ENCODE peak calls at places on chromosomes 6 and 20, in ten cellular contexts. One of them, this sample, is unnamed.

GRCh38 chr6:27948237-27948636 is 8.8 kb upstream of the OR2B6 start:
- DNase-seq in lower lobe of right lung: no peak
- DNase-seq in colonic mucosa: no peak
- DNase-seq in pancreas: no peak
- DNase-seq in esophagus squamous epithelium: no peak
- DNase-seq in upper lobe of right lung: no peak
- DNase-seq in H9: no peak
- DNase-seq in IMR-90: no peak
- DNase-seq in brain microvascular endothelial cell: no peak
- DNase-seq in testis: no peak
- DNase-seq in this sample: no peak

GRCh38 chr6:138001750-138002349 is 105.4 kb downstream of the PERP start:
- DNase-seq in upper lobe of right lung: no peak
- DNase-seq in IMR-90: peak; percentile 53
- DNase-seq in H9: no peak
- DNase-seq in testis: peak; percentile 81
- DNase-seq in esophagus squamous epithelium: no peak
- DNase-seq in colonic mucosa: peak; percentile 78
- DNase-seq in pancreas: peak; percentile 48
- DNase-seq in brain microvascular endothelial cell: peak; percentile 58
- DNase-seq in lower lobe of right lung: no peak
- DNase-seq in this sample: peak; percentile 37

GRCh38 chr20:63854766-63855362 is 6.4 kb upstream of the ABHD16B start:
- DNase-seq in IMR-90: no peak
- DNase-seq in brain microvascular endothelial cell: no peak
- DNase-seq in colonic mucosa: no peak
- DNase-seq in pancreas: no peak
- DNase-seq in upper lobe of right lung: no peak
- DNase-seq in esophagus squamous epithelium: no peak
- DNase-seq in H9: no peak
- DNase-seq in testis: no peak
- DNase-seq in lower lobe of right lung: no peak
- DNase-seq in this sample: no peak

GRCh38 chr6:149233056-149233715 is 84.3 kb upstream of the TAB2 start:
- DNase-seq in testis: no peak
- DNase-seq in H9: no peak
- DNase-seq in esophagus squamous epithelium: no peak
- DNase-seq in colonic mucosa: no peak
- DNase-seq in pancreas: no peak
- DNase-seq in upper lobe of right lung: no peak
- DNase-seq in lower lobe of right lung: no peak
- DNase-seq in IMR-90: peak; percentile 93
- DNase-seq in brain microvascular endothelial cell: peak; percentile 86
- DNase-seq in this sample: peak; percentile 94

GRCh38 chr20:38727602-38728236 is 3.4 kb downstream of the SLC32A1 start:
- DNase-seq in upper lobe of right lung: no peak
- DNase-seq in brain microvascular endothelial cell: no peak
- DNase-seq in esophagus squamous epithelium: no peak
- DNase-seq in pancreas: no peak
- DNase-seq in lower lobe of right lung: no peak
- DNase-seq in testis: no peak
- DNase-seq in IMR-90: no peak
- DNase-seq in colonic mucosa: no peak
- DNase-seq in H9: no peak
- DNase-seq in this sample: no peak

GRCh38 chr6:107488875-107489635 is 862 bp upstream of the SOBP start:
- DNase-seq in H9: peak; percentile 76
- DNase-seq in colonic mucosa: peak; percentile 33
- DNase-seq in testis: peak; percentile 65
- DNase-seq in upper lobe of right lung: peak; percentile 69
- DNase-seq in esophagus squamous epithelium: no peak
- DNase-seq in IMR-90: peak; percentile 20
- DNase-seq in brain microvascular endothelial cell: no peak
- DNase-seq in pancreas: peak; percentile 28
- DNase-seq in lower lobe of right lung: peak; percentile 48
- DNase-seq in this sample: peak; percentile 28

GRCh38 chr6:156791261-156791850 is 14.2 kb downstream of the ARID1B start:
- DNase-seq in esophagus squamous epithelium: no peak
- DNase-seq in upper lobe of right lung: no peak
- DNase-seq in IMR-90: peak; percentile 52
- DNase-seq in brain microvascular endothelial cell: peak; percentile 39
- DNase-seq in H9: no peak
- DNase-seq in pancreas: peak; percentile 43
- DNase-seq in colonic mucosa: no peak
- DNase-seq in lower lobe of right lung: no peak
- DNase-seq in testis: no peak
- DNase-seq in this sample: peak; percentile 55

GRCh38 chr6:4962905-4963304 is 40.9 kb downstream of the RPP40 start:
- DNase-seq in colonic mucosa: no peak
- DNase-seq in upper lobe of right lung: no peak
- DNase-seq in esophagus squamous epithelium: no peak
- DNase-seq in IMR-90: no peak
- DNase-seq in testis: no peak
- DNase-seq in brain microvascular endothelial cell: peak; percentile 12
- DNase-seq in H9: no peak
- DNase-seq in pancreas: no peak
- DNase-seq in lower lobe of right lung: no peak
- DNase-seq in this sample: no peak

GRCh38 chr6:151374024-151374423 is 17.3 kb downstream of the ZBTB2 start:
- DNase-seq in brain microvascular endothelial cell: no peak
- DNase-seq in testis: no peak
- DNase-seq in esophagus squamous epithelium: no peak
- DNase-seq in pancreas: no peak
- DNase-seq in IMR-90: no peak
- DNase-seq in H9: peak; percentile 62
- DNase-seq in upper lobe of right lung: no peak
- DNase-seq in colonic mucosa: no peak
- DNase-seq in lower lobe of right lung: no peak
- DNase-seq in this sample: peak; percentile 19

GRCh38 chr6:54775586-54775985 is 71.0 kb upstream of the FAM83B start:
- DNase-seq in H9: no peak
- DNase-seq in testis: no peak
- DNase-seq in brain microvascular endothelial cell: peak; percentile 18
- DNase-seq in lower lobe of right lung: no peak
- DNase-seq in upper lobe of right lung: no peak
- DNase-seq in pancreas: no peak
- DNase-seq in colonic mucosa: no peak
- DNase-seq in IMR-90: peak; percentile 6
- DNase-seq in esophagus squamous epithelium: no peak
- DNase-seq in this sample: no peak

GRCh38 chr6:41679696-41680095 is 41.4 kb downstream of the MDFI start:
- DNase-seq in testis: no peak
- DNase-seq in IMR-90: no peak
- DNase-seq in brain microvascular endothelial cell: no peak
- DNase-seq in lower lobe of right lung: no peak
- DNase-seq in upper lobe of right lung: no peak
- DNase-seq in colonic mucosa: no peak
- DNase-seq in H9: no peak
- DNase-seq in pancreas: no peak
- DNase-seq in esophagus squamous epithelium: no peak
- DNase-seq in this sample: no peak

GRCh38 chr6:56757585-56757984 is 114.9 kb upstream of the DST start:
- DNase-seq in H9: no peak
- DNase-seq in esophagus squamous epithelium: no peak
- DNase-seq in upper lobe of right lung: no peak
- DNase-seq in brain microvascular endothelial cell: no peak
- DNase-seq in lower lobe of right lung: no peak
- DNase-seq in IMR-90: peak; percentile 71
- DNase-seq in testis: no peak
- DNase-seq in colonic mucosa: peak; percentile 34
- DNase-seq in pancreas: peak; percentile 52
- DNase-seq in this sample: no peak

GRCh38 chr6:71414486-71414885 is 125.9 kb downstream of the OGFRL1 start:
- DNase-seq in IMR-90: no peak
- DNase-seq in testis: no peak
- DNase-seq in esophagus squamous epithelium: no peak
- DNase-seq in brain microvascular endothelial cell: no peak
- DNase-seq in H9: no peak
- DNase-seq in pancreas: no peak
- DNase-seq in colonic mucosa: no peak
- DNase-seq in upper lobe of right lung: no peak
- DNase-seq in lower lobe of right lung: no peak
- DNase-seq in this sample: no peak

GRCh38 chr6:71421611-71422010 is 133.0 kb downstream of the OGFRL1 start:
- DNase-seq in H9: no peak
- DNase-seq in colonic mucosa: no peak
- DNase-seq in brain microvascular endothelial cell: no peak
- DNase-seq in lower lobe of right lung: no peak
- DNase-seq in esophagus squamous epithelium: no peak
- DNase-seq in upper lobe of right lung: no peak
- DNase-seq in pancreas: no peak
- DNase-seq in testis: no peak
- DNase-seq in IMR-90: no peak
- DNase-seq in this sample: no peak

GRCh38 chr6:71419217-71419953 is 130.8 kb downstream of the OGFRL1 start:
- DNase-seq in testis: peak; percentile 43
- DNase-seq in brain microvascular endothelial cell: no peak
- DNase-seq in pancreas: peak; percentile 21
- DNase-seq in IMR-90: peak; percentile 19
- DNase-seq in esophagus squamous epithelium: no peak
- DNase-seq in upper lobe of right lung: peak; percentile 67
- DNase-seq in lower lobe of right lung: no peak
- DNase-seq in H9: no peak
- DNase-seq in colonic mucosa: no peak
- DNase-seq in this sample: no peak

GRCh38 chr6:71420693-71421328 is 132.2 kb downstream of the OGFRL1 start:
- DNase-seq in pancreas: peak; percentile 97
- DNase-seq in IMR-90: peak; percentile 94
- DNase-seq in testis: peak; percentile 98
- DNase-seq in esophagus squamous epithelium: peak; percentile 4
- DNase-seq in brain microvascular endothelial cell: peak; percentile 96
- DNase-seq in H9: peak; percentile 97
- DNase-seq in upper lobe of right lung: peak; percentile 96
- DNase-seq in lower lobe of right lung: peak; percentile 95
- DNase-seq in colonic mucosa: peak; percentile 85
- DNase-seq in this sample: peak; percentile 97

DNA sequence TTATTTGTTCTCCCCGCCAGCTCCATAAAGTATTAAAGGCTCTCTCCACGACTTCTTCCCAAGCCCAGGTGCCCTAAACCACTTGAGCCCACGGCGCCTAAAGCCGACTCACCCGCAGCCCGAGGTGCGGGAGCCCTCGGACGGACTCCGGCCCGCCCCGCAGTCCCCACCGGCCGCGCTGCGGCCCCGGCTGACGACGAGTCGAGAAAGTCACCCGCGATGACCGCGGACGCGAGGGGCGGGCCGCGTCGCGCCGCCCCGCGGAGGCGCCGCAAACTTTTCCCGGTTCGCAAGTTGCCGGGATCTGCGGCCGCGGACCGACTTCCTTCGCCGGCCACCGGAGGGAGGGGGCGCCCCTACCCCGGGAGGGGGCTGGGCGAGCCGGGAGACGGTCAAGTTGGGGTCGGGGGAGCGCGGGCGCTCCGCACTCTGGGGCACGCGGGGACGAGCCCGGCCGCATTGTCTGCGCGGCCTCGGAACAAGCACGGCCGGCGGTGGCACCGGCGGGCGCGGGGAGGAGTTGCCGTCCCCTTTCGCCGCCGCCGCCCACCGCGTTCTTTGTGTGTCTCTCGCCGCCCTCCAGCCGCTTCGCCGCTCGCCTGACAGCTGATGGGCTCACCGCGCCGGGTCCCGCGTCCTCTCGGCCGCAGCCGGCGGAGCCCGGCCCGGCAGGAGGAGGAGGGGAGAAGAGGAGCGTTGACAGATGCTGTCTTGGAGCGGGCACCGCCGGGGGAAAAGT is 131.5 kb downstream of the OGFRL1 start:
- DNase-seq in brain microvascular endothelial cell: no peak
- DNase-seq in IMR-90: peak; percentile 35
- DNase-seq in upper lobe of right lung: peak; percentile 82
- DNase-seq in H9: no peak
- DNase-seq in colonic mucosa: peak; percentile 33
- DNase-seq in testis: peak; percentile 43
- DNase-seq in esophagus squamous epithelium: no peak
- DNase-seq in pancreas: peak; percentile 49
- DNase-seq in lower lobe of right lung: peak; percentile 70
- DNase-seq in this sample: no peak
- TF ChIP-seq CTCF in brain microvascular endothelial cell: peak; percentile 19
- TF ChIP-seq CTCF in IMR-90: peak; percentile 28
- TF ChIP-seq CTCF in upper lobe of right lung: peak; percentile 31
- TF ChIP-seq CTCF in H9: no peak
- TF ChIP-seq CTCF in colonic mucosa: no peak
- TF ChIP-seq CTCF in testis: no peak
- TF ChIP-seq CTCF in esophagus squamous epithelium: no peak
- TF ChIP-seq CTCF in pancreas: no peak
- TF ChIP-seq CTCF in lower lobe of right lung: peak; percentile 42
- TF ChIP-seq CTCF in this sample: peak; percentile 55

DNA sequence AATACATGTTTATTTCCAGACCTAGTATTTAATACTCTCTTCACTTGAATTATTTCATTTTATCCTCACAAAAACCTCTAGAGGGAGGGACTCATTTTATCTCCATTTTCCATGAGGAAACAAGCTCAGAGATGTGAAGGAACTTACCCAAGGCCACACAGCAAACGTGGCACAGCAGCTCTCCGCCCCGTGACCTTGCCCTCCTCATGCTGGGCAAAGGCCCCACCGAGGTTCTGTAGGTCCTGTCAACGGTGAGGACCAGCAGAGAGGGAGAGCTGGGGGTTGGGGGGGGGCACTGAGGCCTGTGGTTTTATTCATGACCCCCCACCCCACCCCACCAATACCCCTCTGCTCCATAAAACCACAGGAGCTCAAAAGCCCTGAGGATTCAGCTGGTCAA is 40.9 kb upstream of the TLDC2 start:
- DNase-seq in esophagus squamous epithelium: no peak
- DNase-seq in lower lobe of right lung: no peak
- DNase-seq in brain microvascular endothelial cell: no peak
- DNase-seq in upper lobe of right lung: no peak
- DNase-seq in H9: no peak
- DNase-seq in IMR-90: no peak
- DNase-seq in colonic mucosa: no peak
- DNase-seq in pancreas: no peak
- DNase-seq in testis: no peak
- DNase-seq in this sample: no peak
- H3K27ac ChIP-seq in esophagus squamous epithelium: peak overlapping the region; percentile 93
- H3K27ac ChIP-seq in lower lobe of right lung: peak overlapping the region; percentile 77
- H3K27ac ChIP-seq in brain microvascular endothelial cell: peak overlapping the region; percentile 40
- H3K27ac ChIP-seq in upper lobe of right lung: peak overlapping the region; percentile 38
- H3K27ac ChIP-seq in H9: no peak overlapping the region
- H3K27ac ChIP-seq in IMR-90: peak overlapping the region; percentile 86
- H3K27ac ChIP-seq in colonic mucosa: peak overlapping the region; percentile 30
- H3K27ac ChIP-seq in pancreas: peak overlapping the region; percentile 0
- H3K27ac ChIP-seq in testis: peak overlapping the region; percentile 68
- H3K27ac ChIP-seq in this sample: peak overlapping the region; percentile 97

GRCh38 chr20:3671986-3672863 is 9.0 kb upstream of the GFRA4 start:
- DNase-seq in colonic mucosa: no peak
- DNase-seq in esophagus squamous epithelium: no peak
- DNase-seq in lower lobe of right lung: peak; percentile 42
- DNase-seq in pancreas: no peak
- DNase-seq in upper lobe of right lung: no peak
- DNase-seq in H9: peak; percentile 52
- DNase-seq in brain microvascular endothelial cell: no peak
- DNase-seq in testis: no peak
- DNase-seq in IMR-90: no peak
- DNase-seq in this sample: no peak
- TF ChIP-seq CTCF in colonic mucosa: no peak
- TF ChIP-seq CTCF in esophagus squamous epithelium: no peak
- TF ChIP-seq CTCF in lower lobe of right lung: no peak
- TF ChIP-seq CTCF in pancreas: no peak
- TF ChIP-seq CTCF in upper lobe of right lung: no peak
- TF ChIP-seq CTCF in H9: peak; percentile 18
- TF ChIP-seq CTCF in brain microvascular endothelial cell: no peak
- TF ChIP-seq CTCF in testis: no peak
- TF ChIP-seq CTCF in IMR-90: no peak
- TF ChIP-seq CTCF in this sample: no peak

GRCh38 chr20:49230575-49231211 is 11.5 kb downstream of the DDX27 start:
- DNase-seq in H9: no peak
- DNase-seq in pancreas: no peak
- DNase-seq in esophagus squamous epithelium: no peak
- DNase-seq in brain microvascular endothelial cell: no peak
- DNase-seq in lower lobe of right lung: peak; percentile 66
- DNase-seq in testis: no peak
- DNase-seq in IMR-90: peak; percentile 16
- DNase-seq in colonic mucosa: peak; percentile 24
- DNase-seq in upper lobe of right lung: peak; percentile 70
- DNase-seq in this sample: no peak
- H3K27ac ChIP-seq in H9: no peak overlapping the region
- H3K27ac ChIP-seq in pancreas: no peak overlapping the region
- H3K27ac ChIP-seq in esophagus squamous epithelium: no peak overlapping the region
- H3K27ac ChIP-seq in brain microvascular endothelial cell: no peak overlapping the region
- H3K27ac ChIP-seq in lower lobe of right lung: peak overlapping the region; percentile 24
- H3K27ac ChIP-seq in testis: no peak overlapping the region
- H3K27ac ChIP-seq in IMR-90: no peak overlapping the region
- H3K27ac ChIP-seq in colonic mucosa: no peak overlapping the region
- H3K27ac ChIP-seq in upper lobe of right lung: peak overlapping the region; percentile 39
- H3K27ac ChIP-seq in this sample: peak overlapping the region; percentile 22